ENCODE peak calls at places on chromosomes 6 and 20, in five cellular contexts. One of them, this sample, is unnamed.

GRCh38 chr20:22577515-22578220 is 6.7 kb downstream of the FOXA2 start:
- DNase-seq in activated T-cell treated with anti-CD3 and anti-CD28 coated beads, Interleukin-2, amount 50 U/mL, for 72 hours: no peak
- DNase-seq in stimulated activated CD4-positive, alpha-beta T cell treated with anti-CD3 and anti-CD28 coated beads, Interleukin-1b, Interleukin-23, amount 100 ng/mL, for 24 hours: no peak
- DNase-seq in posterior vena cava: no peak
- DNase-seq in AG20443: no peak
- DNase-seq in this sample: no peak

GRCh38 chr20:57921701-57922482 is 212.1 kb upstream of the PMEPA1 start:
- DNase-seq in activated T-cell treated with anti-CD3 and anti-CD28 coated beads, Interleukin-2, amount 50 U/mL, for 72 hours: no peak
- DNase-seq in stimulated activated CD4-positive, alpha-beta T cell treated with anti-CD3 and anti-CD28 coated beads, Interleukin-1b, Interleukin-23, amount 100 ng/mL, for 24 hours: no peak
- DNase-seq in posterior vena cava: peak
- DNase-seq in AG20443: no peak
- DNase-seq in this sample: no peak

GRCh38 chr6:168683621-168684020 is 242.6 kb downstream of the SMOC2 start:
- DNase-seq in activated T-cell treated with anti-CD3 and anti-CD28 coated beads, Interleukin-2, amount 50 U/mL, for 72 hours: no peak
- DNase-seq in stimulated activated CD4-positive, alpha-beta T cell treated with anti-CD3 and anti-CD28 coated beads, Interleukin-1b, Interleukin-23, amount 100 ng/mL, for 24 hours: no peak
- DNase-seq in posterior vena cava: no peak
- DNase-seq in AG20443: no peak
- DNase-seq in this sample: no peak

GRCh38 chr6:16450821-16451220 is 212.4 kb downstream of the GMPR start:
- DNase-seq in activated T-cell treated with anti-CD3 and anti-CD28 coated beads, Interleukin-2, amount 50 U/mL, for 72 hours: no peak
- DNase-seq in stimulated activated CD4-positive, alpha-beta T cell treated with anti-CD3 and anti-CD28 coated beads, Interleukin-1b, Interleukin-23, amount 100 ng/mL, for 24 hours: no peak
- DNase-seq in posterior vena cava: no peak
- DNase-seq in AG20443: peak
- DNase-seq in this sample: peak

GRCh38 chr6:23454090-23454998 is 671.7 kb upstream of the NRSN1 start:
- DNase-seq in activated T-cell treated with anti-CD3 and anti-CD28 coated beads, Interleukin-2, amount 50 U/mL, for 72 hours: no peak
- DNase-seq in stimulated activated CD4-positive, alpha-beta T cell treated with anti-CD3 and anti-CD28 coated beads, Interleukin-1b, Interleukin-23, amount 100 ng/mL, for 24 hours: no peak
- DNase-seq in posterior vena cava: no peak
- DNase-seq in AG20443: no peak
- DNase-seq in this sample: no peak

GRCh38 chr20:23442436-23442835 is 3.0 kb downstream of the CSTL1 start:
- DNase-seq in activated T-cell treated with anti-CD3 and anti-CD28 coated beads, Interleukin-2, amount 50 U/mL, for 72 hours: no peak
- DNase-seq in stimulated activated CD4-positive, alpha-beta T cell treated with anti-CD3 and anti-CD28 coated beads, Interleukin-1b, Interleukin-23, amount 100 ng/mL, for 24 hours: no peak
- DNase-seq in posterior vena cava: no peak
- DNase-seq in AG20443: no peak
- DNase-seq in this sample: no peak

GRCh38 chr6:30164714-30165113 is 1.4 kb downstream of the TRIM15 start:
- DNase-seq in activated T-cell treated with anti-CD3 and anti-CD28 coated beads, Interleukin-2, amount 50 U/mL, for 72 hours: no peak
- DNase-seq in stimulated activated CD4-positive, alpha-beta T cell treated with anti-CD3 and anti-CD28 coated beads, Interleukin-1b, Interleukin-23, amount 100 ng/mL, for 24 hours: no peak
- DNase-seq in posterior vena cava: no peak
- DNase-seq in AG20443: no peak
- DNase-seq in this sample: no peak

GRCh38 chr6:122049341-122049740 is 350.1 kb upstream of the HSF2 start:
- DNase-seq in activated T-cell treated with anti-CD3 and anti-CD28 coated beads, Interleukin-2, amount 50 U/mL, for 72 hours: no peak
- DNase-seq in stimulated activated CD4-positive, alpha-beta T cell treated with anti-CD3 and anti-CD28 coated beads, Interleukin-1b, Interleukin-23, amount 100 ng/mL, for 24 hours: no peak
- DNase-seq in posterior vena cava: no peak
- DNase-seq in AG20443: peak
- DNase-seq in this sample: no peak

GRCh38 chr6:150881911-150882481 is 16.5 kb downstream of the MTHFD1L start:
- DNase-seq in activated T-cell treated with anti-CD3 and anti-CD28 coated beads, Interleukin-2, amount 50 U/mL, for 72 hours: no peak
- DNase-seq in stimulated activated CD4-positive, alpha-beta T cell treated with anti-CD3 and anti-CD28 coated beads, Interleukin-1b, Interleukin-23, amount 100 ng/mL, for 24 hours: no peak
- DNase-seq in posterior vena cava: peak
- DNase-seq in AG20443: peak
- DNase-seq in this sample: peak

GRCh38 chr20:17859002-17859615 is 109.5 kb downstream of the SNX5 start:
- DNase-seq in activated T-cell treated with anti-CD3 and anti-CD28 coated beads, Interleukin-2, amount 50 U/mL, for 72 hours: no peak
- DNase-seq in stimulated activated CD4-positive, alpha-beta T cell treated with anti-CD3 and anti-CD28 coated beads, Interleukin-1b, Interleukin-23, amount 100 ng/mL, for 24 hours: no peak
- DNase-seq in posterior vena cava: no peak
- DNase-seq in AG20443: no peak
- DNase-seq in this sample: no peak

GRCh38 chr20:53019464-53019863 is 47.3 kb downstream of the TSHZ2 start:
- DNase-seq in activated T-cell treated with anti-CD3 and anti-CD28 coated beads, Interleukin-2, amount 50 U/mL, for 72 hours: no peak
- DNase-seq in stimulated activated CD4-positive, alpha-beta T cell treated with anti-CD3 and anti-CD28 coated beads, Interleukin-1b, Interleukin-23, amount 100 ng/mL, for 24 hours: no peak
- DNase-seq in posterior vena cava: no peak
- DNase-seq in AG20443: no peak
- DNase-seq in this sample: no peak

GRCh38 chr6:3363296-3364025 is 93.4 kb downstream of the SLC22A23 start:
- DNase-seq in activated T-cell treated with anti-CD3 and anti-CD28 coated beads, Interleukin-2, amount 50 U/mL, for 72 hours: no peak
- DNase-seq in stimulated activated CD4-positive, alpha-beta T cell treated with anti-CD3 and anti-CD28 coated beads, Interleukin-1b, Interleukin-23, amount 100 ng/mL, for 24 hours: no peak
- DNase-seq in posterior vena cava: peak
- DNase-seq in AG20443: no peak
- DNase-seq in this sample: no peak

GRCh38 chr6:2376429-2377355 is 131.3 kb upstream of the GMDS start:
- DNase-seq in activated T-cell treated with anti-CD3 and anti-CD28 coated beads, Interleukin-2, amount 50 U/mL, for 72 hours: no peak
- DNase-seq in stimulated activated CD4-positive, alpha-beta T cell treated with anti-CD3 and anti-CD28 coated beads, Interleukin-1b, Interleukin-23, amount 100 ng/mL, for 24 hours: no peak
- DNase-seq in posterior vena cava: no peak
- DNase-seq in AG20443: peak
- DNase-seq in this sample: peak

GRCh38 chr6:97586344-97586743 is 303.3 kb upstream of the MMS22L start:
- DNase-seq in activated T-cell treated with anti-CD3 and anti-CD28 coated beads, Interleukin-2, amount 50 U/mL, for 72 hours: no peak
- DNase-seq in stimulated activated CD4-positive, alpha-beta T cell treated with anti-CD3 and anti-CD28 coated beads, Interleukin-1b, Interleukin-23, amount 100 ng/mL, for 24 hours: no peak
- DNase-seq in posterior vena cava: no peak
- DNase-seq in AG20443: peak
- DNase-seq in this sample: peak

GRCh38 chr6:108608453-108609275 is 47.9 kb downstream of the FOXO3 start:
- DNase-seq in activated T-cell treated with anti-CD3 and anti-CD28 coated beads, Interleukin-2, amount 50 U/mL, for 72 hours: no peak
- DNase-seq in stimulated activated CD4-positive, alpha-beta T cell treated with anti-CD3 and anti-CD28 coated beads, Interleukin-1b, Interleukin-23, amount 100 ng/mL, for 24 hours: no peak
- DNase-seq in posterior vena cava: no peak
- DNase-seq in AG20443: no peak
- DNase-seq in this sample: no peak

GRCh38 chr20:8073024-8073832 is 53.7 kb upstream of the TMX4 start:
- DNase-seq in activated T-cell treated with anti-CD3 and anti-CD28 coated beads, Interleukin-2, amount 50 U/mL, for 72 hours: no peak
- DNase-seq in stimulated activated CD4-positive, alpha-beta T cell treated with anti-CD3 and anti-CD28 coated beads, Interleukin-1b, Interleukin-23, amount 100 ng/mL, for 24 hours: no peak
- DNase-seq in posterior vena cava: no peak
- DNase-seq in AG20443: peak
- DNase-seq in this sample: no peak

GRCh38 chr6:946546-946945 is 253.6 kb upstream of the EXOC2 start:
- DNase-seq in activated T-cell treated with anti-CD3 and anti-CD28 coated beads, Interleukin-2, amount 50 U/mL, for 72 hours: no peak
- DNase-seq in stimulated activated CD4-positive, alpha-beta T cell treated with anti-CD3 and anti-CD28 coated beads, Interleukin-1b, Interleukin-23, amount 100 ng/mL, for 24 hours: no peak
- DNase-seq in posterior vena cava: no peak
- DNase-seq in AG20443: peak
- DNase-seq in this sample: no peak

GRCh38 chr6:81614292-81614691 is 138.2 kb downstream of the TENT5A start:
- DNase-seq in activated T-cell treated with anti-CD3 and anti-CD28 coated beads, Interleukin-2, amount 50 U/mL, for 72 hours: no peak
- DNase-seq in stimulated activated CD4-positive, alpha-beta T cell treated with anti-CD3 and anti-CD28 coated beads, Interleukin-1b, Interleukin-23, amount 100 ng/mL, for 24 hours: no peak
- DNase-seq in posterior vena cava: no peak
- DNase-seq in AG20443: peak
- DNase-seq in this sample: no peak

GRCh38 chr6:121951918-121952379 is 447.5 kb upstream of the HSF2 start:
- DNase-seq in activated T-cell treated with anti-CD3 and anti-CD28 coated beads, Interleukin-2, amount 50 U/mL, for 72 hours: no peak
- DNase-seq in stimulated activated CD4-positive, alpha-beta T cell treated with anti-CD3 and anti-CD28 coated beads, Interleukin-1b, Interleukin-23, amount 100 ng/mL, for 24 hours: no peak
- DNase-seq in posterior vena cava: no peak
- DNase-seq in AG20443: peak
- DNase-seq in this sample: peak

GRCh38 chr20:48066256-48066655 is 281.0 kb upstream of the SULF2 start:
- DNase-seq in activated T-cell treated with anti-CD3 and anti-CD28 coated beads, Interleukin-2, amount 50 U/mL, for 72 hours: no peak
- DNase-seq in stimulated activated CD4-positive, alpha-beta T cell treated with anti-CD3 and anti-CD28 coated beads, Interleukin-1b, Interleukin-23, amount 100 ng/mL, for 24 hours: no peak
- DNase-seq in posterior vena cava: no peak
- DNase-seq in AG20443: peak
- DNase-seq in this sample: no peak

GRCh38 chr20:61185841-61186601 is 66.0 kb upstream of the CDH4 start:
- DNase-seq in activated T-cell treated with anti-CD3 and anti-CD28 coated beads, Interleukin-2, amount 50 U/mL, for 72 hours: no peak
- DNase-seq in stimulated activated CD4-positive, alpha-beta T cell treated with anti-CD3 and anti-CD28 coated beads, Interleukin-1b, Interleukin-23, amount 100 ng/mL, for 24 hours: no peak
- DNase-seq in posterior vena cava: no peak
- DNase-seq in AG20443: peak
- DNase-seq in this sample: peak

GRCh38 chr20:50015993-50016770 is 33.4 kb downstream of the SNAI1 start:
- DNase-seq in activated T-cell treated with anti-CD3 and anti-CD28 coated beads, Interleukin-2, amount 50 U/mL, for 72 hours: no peak
- DNase-seq in stimulated activated CD4-positive, alpha-beta T cell treated with anti-CD3 and anti-CD28 coated beads, Interleukin-1b, Interleukin-23, amount 100 ng/mL, for 24 hours: no peak
- DNase-seq in posterior vena cava: no peak
- DNase-seq in AG20443: no peak
- DNase-seq in this sample: no peak

GRCh38 chr6:169263836-169264608 is 10.4 kb upstream of the THBS2 start:
- DNase-seq in activated T-cell treated with anti-CD3 and anti-CD28 coated beads, Interleukin-2, amount 50 U/mL, for 72 hours: no peak
- DNase-seq in stimulated activated CD4-positive, alpha-beta T cell treated with anti-CD3 and anti-CD28 coated beads, Interleukin-1b, Interleukin-23, amount 100 ng/mL, for 24 hours: no peak
- DNase-seq in posterior vena cava: peak
- DNase-seq in AG20443: peak
- DNase-seq in this sample: no peak

GRCh38 chr20:51036827-51037229 is 13.9 kb upstream of the KCNG1 start:
- DNase-seq in activated T-cell treated with anti-CD3 and anti-CD28 coated beads, Interleukin-2, amount 50 U/mL, for 72 hours: no peak
- DNase-seq in stimulated activated CD4-positive, alpha-beta T cell treated with anti-CD3 and anti-CD28 coated beads, Interleukin-1b, Interleukin-23, amount 100 ng/mL, for 24 hours: no peak
- DNase-seq in posterior vena cava: no peak
- DNase-seq in AG20443: no peak
- DNase-seq in this sample: no peak

GRCh38 chr20:61932711-61933480 is 132.8 kb downstream of the TAF4 start:
- DNase-seq in activated T-cell treated with anti-CD3 and anti-CD28 coated beads, Interleukin-2, amount 50 U/mL, for 72 hours: no peak
- DNase-seq in stimulated activated CD4-positive, alpha-beta T cell treated with anti-CD3 and anti-CD28 coated beads, Interleukin-1b, Interleukin-23, amount 100 ng/mL, for 24 hours: no peak
- DNase-seq in posterior vena cava: peak
- DNase-seq in AG20443: no peak
- DNase-seq in this sample: no peak

GRCh38 chr6:110468696-110469095 is 7.7 kb downstream of the SLC22A16 start:
- DNase-seq in activated T-cell treated with anti-CD3 and anti-CD28 coated beads, Interleukin-2, amount 50 U/mL, for 72 hours: no peak
- DNase-seq in stimulated activated CD4-positive, alpha-beta T cell treated with anti-CD3 and anti-CD28 coated beads, Interleukin-1b, Interleukin-23, amount 100 ng/mL, for 24 hours: no peak
- DNase-seq in posterior vena cava: no peak
- DNase-seq in AG20443: no peak
- DNase-seq in this sample: no peak

GRCh38 chr6:44697333-44697732 is 309.8 kb downstream of the CDC5L start:
- DNase-seq in activated T-cell treated with anti-CD3 and anti-CD28 coated beads, Interleukin-2, amount 50 U/mL, for 72 hours: no peak
- DNase-seq in stimulated activated CD4-positive, alpha-beta T cell treated with anti-CD3 and anti-CD28 coated beads, Interleukin-1b, Interleukin-23, amount 100 ng/mL, for 24 hours: no peak
- DNase-seq in posterior vena cava: no peak
- DNase-seq in AG20443: peak
- DNase-seq in this sample: no peak

GRCh38 chr20:41837669-41838224 is 219.6 kb upstream of the CHD6 start:
- DNase-seq in activated T-cell treated with anti-CD3 and anti-CD28 coated beads, Interleukin-2, amount 50 U/mL, for 72 hours: no peak
- DNase-seq in stimulated activated CD4-positive, alpha-beta T cell treated with anti-CD3 and anti-CD28 coated beads, Interleukin-1b, Interleukin-23, amount 100 ng/mL, for 24 hours: no peak
- DNase-seq in posterior vena cava: no peak
- DNase-seq in AG20443: no peak
- DNase-seq in this sample: no peak

GRCh38 chr6:147178355-147178754 is 25.9 kb upstream of the STXBP5 start:
- DNase-seq in activated T-cell treated with anti-CD3 and anti-CD28 coated beads, Interleukin-2, amount 50 U/mL, for 72 hours: no peak
- DNase-seq in stimulated activated CD4-positive, alpha-beta T cell treated with anti-CD3 and anti-CD28 coated beads, Interleukin-1b, Interleukin-23, amount 100 ng/mL, for 24 hours: no peak
- DNase-seq in posterior vena cava: no peak
- DNase-seq in AG20443: no peak
- DNase-seq in this sample: no peak

GRCh38 chr6:15974817-15975216 is 154.1 kb upstream of the MYLIP start:
- DNase-seq in activated T-cell treated with anti-CD3 and anti-CD28 coated beads, Interleukin-2, amount 50 U/mL, for 72 hours: no peak
- DNase-seq in stimulated activated CD4-positive, alpha-beta T cell treated with anti-CD3 and anti-CD28 coated beads, Interleukin-1b, Interleukin-23, amount 100 ng/mL, for 24 hours: no peak
- DNase-seq in posterior vena cava: no peak
- DNase-seq in AG20443: no peak
- DNase-seq in this sample: no peak

GRCh38 chr20:6769953-6770831 is 2.7 kb downstream of the BMP2 start:
- DNase-seq in activated T-cell treated with anti-CD3 and anti-CD28 coated beads, Interleukin-2, amount 50 U/mL, for 72 hours: peak
- DNase-seq in stimulated activated CD4-positive, alpha-beta T cell treated with anti-CD3 and anti-CD28 coated beads, Interleukin-1b, Interleukin-23, amount 100 ng/mL, for 24 hours: no peak
- DNase-seq in posterior vena cava: peak
- DNase-seq in AG20443: peak
- DNase-seq in this sample: no peak

GRCh38 chr20:38243617-38244016 is 16.9 kb downstream of the KIAA1755 start:
- DNase-seq in activated T-cell treated with anti-CD3 and anti-CD28 coated beads, Interleukin-2, amount 50 U/mL, for 72 hours: no peak
- DNase-seq in stimulated activated CD4-positive, alpha-beta T cell treated with anti-CD3 and anti-CD28 coated beads, Interleukin-1b, Interleukin-23, amount 100 ng/mL, for 24 hours: no peak
- DNase-seq in posterior vena cava: no peak
- DNase-seq in AG20443: no peak
- DNase-seq in this sample: no peak

GRCh38 chr20:17706632-17707031 is 6.9 kb downstream of the BANF2 start:
- DNase-seq in activated T-cell treated with anti-CD3 and anti-CD28 coated beads, Interleukin-2, amount 50 U/mL, for 72 hours: no peak
- DNase-seq in stimulated activated CD4-positive, alpha-beta T cell treated with anti-CD3 and anti-CD28 coated beads, Interleukin-1b, Interleukin-23, amount 100 ng/mL, for 24 hours: no peak
- DNase-seq in posterior vena cava: no peak
- DNase-seq in AG20443: no peak
- DNase-seq in this sample: no peak

GRCh38 chr6:75368151-75368779 is 83.7 kb upstream of the TMEM30A start:
- DNase-seq in activated T-cell treated with anti-CD3 and anti-CD28 coated beads, Interleukin-2, amount 50 U/mL, for 72 hours: no peak
- DNase-seq in stimulated activated CD4-positive, alpha-beta T cell treated with anti-CD3 and anti-CD28 coated beads, Interleukin-1b, Interleukin-23, amount 100 ng/mL, for 24 hours: no peak
- DNase-seq in posterior vena cava: no peak
- DNase-seq in AG20443: no peak
- DNase-seq in this sample: peak

GRCh38 chr20:16115891-16116577 is 457.2 kb downstream of the KIF16B start:
- DNase-seq in activated T-cell treated with anti-CD3 and anti-CD28 coated beads, Interleukin-2, amount 50 U/mL, for 72 hours: no peak
- DNase-seq in stimulated activated CD4-positive, alpha-beta T cell treated with anti-CD3 and anti-CD28 coated beads, Interleukin-1b, Interleukin-23, amount 100 ng/mL, for 24 hours: no peak
- DNase-seq in posterior vena cava: no peak
- DNase-seq in AG20443: no peak
- DNase-seq in this sample: no peak

GRCh38 chr6:100670056-100670455 is 205.3 kb upstream of the SIM1 start:
- DNase-seq in activated T-cell treated with anti-CD3 and anti-CD28 coated beads, Interleukin-2, amount 50 U/mL, for 72 hours: no peak
- DNase-seq in stimulated activated CD4-positive, alpha-beta T cell treated with anti-CD3 and anti-CD28 coated beads, Interleukin-1b, Interleukin-23, amount 100 ng/mL, for 24 hours: no peak
- DNase-seq in posterior vena cava: no peak
- DNase-seq in AG20443: no peak
- DNase-seq in this sample: no peak